ENCODE peak calls at places on chromosomes 6 and 20, in eight cellular contexts. F is fibroblast of mammary gland; U is COLO829; P is NCI-H2081; L is BE2C; A is activated CD4-positive, alpha-beta T cell treated with anti-CD3 and anti-CD28 coated beads for 48 hours; C is naive thymus-derived CD4-positive, alpha-beta T cell; D is glutamatergic neuron. V is an unnamed sample.

GRCh38 chr6:30152910-30153309 is 8.1 kb downstream of the TRIM10 start:
- DNase-seq in C (no peak), A (no peak), U (no peak), P (no peak), F (no peak), D (no peak), L (no peak), V (no peak)

GRCh38 chr20:46021361-46022359 is 7.4 kb upstream of the SLC12A5 start:
- DNase-seq in F (no peak), C (peak; percentile 30), L (peak; percentile 97), U (peak; percentile 53), D (peak; percentile 95), A (peak; percentile 76), P (peak; percentile 55), V (peak; percentile 94)

GRCh38 chr20:12395404-12396159 is 477.9 kb downstream of the BTBD3 start:
- DNase-seq in U (no peak), L (no peak), D (no peak), C (no peak), A (no peak), P (no peak), F (no peak), V (no peak)

GRCh38 chr20:62818592-62819493 is 2.0 kb downstream of the COL9A3 start:
- DNase-seq in D (peak; percentile 66), U (peak; percentile 97), A (no peak), P (no peak), L (peak; percentile 94), F (peak; percentile 52), C (no peak), V (no peak)

GRCh38 chr20:38935285-38935684 is 9.1 kb downstream of the FAM83D start:
- DNase-seq in P (no peak), C (no peak), L (no peak), D (no peak), U (no peak), F (peak; percentile 44), A (no peak), V (no peak)

GRCh38 chr20:31870703-31871601 is 518 bp downstream of the TTLL9 start:
- DNase-seq in C (no peak), U (no peak), A (no peak), F (no peak), D (peak; percentile 11), P (no peak), L (no peak), V (no peak)

GRCh38 chr20:32484221-32485125 is 100.7 kb downstream of the NOL4L start:
- DNase-seq in F (no peak), L (peak; percentile 88), U (no peak), A (peak; percentile 41), D (peak; percentile 85), P (peak; percentile 16), C (peak; percentile 48), V (peak; percentile 66)

GRCh38 chr20:48019940-48020339 is 234.7 kb upstream of the SULF2 start:
- DNase-seq in F (no peak), C (no peak), P (no peak), D (no peak), U (no peak), L (no peak), A (no peak), V (no peak)

GRCh38 chr20:36261389-36262105 is 25.3 kb downstream of the AAR2 start:
- DNase-seq in P (no peak), U (no peak), F (no peak), D (no peak), L (no peak), C (no peak), A (no peak), V (no peak)

GRCh38 chr6:130466052-130466743 is 100.4 kb downstream of the TMEM200A start:
- DNase-seq in P (no peak), F (peak; percentile 65), C (no peak), L (no peak), A (no peak), U (no peak), D (no peak), V (no peak)

GRCh38 chr6:126112171-126112632 is 125.9 kb downstream of the TRMT11 start:
- DNase-seq in C (no peak), A (no peak), P (no peak), F (peak; percentile 23), U (no peak), D (no peak), L (peak; percentile 28), V (no peak)

GRCh38 chr6:32047084-32047478 is 8.9 kb downstream of the CYP21A2 start:
- DNase-seq in L (no peak), F (peak; percentile 66), P (no peak), D (peak; percentile 28), A (no peak), C (no peak), U (no peak), V (no peak)

GRCh38 chr6:141809901-141810300 is 322.8 kb upstream of the GJE1 start:
- DNase-seq in A (no peak), F (peak; percentile 6), C (no peak), L (no peak), U (no peak), P (no peak), D (no peak), V (no peak)

GRCh38 chr6:56652994-56653393 is 10.3 kb upstream of the DST start:
- DNase-seq in U (peak; percentile 81), C (no peak), F (peak; percentile 84), P (no peak), L (no peak), D (no peak), A (no peak), V (no peak)

GRCh38 chr20:36642136-36642535 is 3.9 kb downstream of the SLA2 start:
- DNase-seq in L (no peak), F (no peak), A (no peak), P (no peak), C (no peak), D (no peak), U (no peak), V (no peak)

GRCh38 chr20:17646901-17647301 is 35.1 kb downstream of the RRBP1 start:
- DNase-seq in C (no peak), A (no peak), P (peak; percentile 28), F (no peak), U (no peak), L (no peak), D (peak; percentile 38), V (peak; percentile 84)

GRCh38 chr20:22371843-22372242 is 212.5 kb downstream of the FOXA2 start:
- DNase-seq in D (no peak), P (no peak), A (no peak), F (no peak), U (no peak), C (no peak), L (no peak), V (no peak)

GRCh38 chr6:160975111-160975510 is 16.5 kb upstream of the MAP3K4 start:
- DNase-seq in L (no peak), P (no peak), D (no peak), U (no peak), A (no peak), C (no peak), F (peak; percentile 43), V (no peak)

GRCh38 chr6:38169826-38170526 is 350.4 kb downstream of the ZFAND3 start:
- DNase-seq in A (no peak), P (peak; percentile 82), D (no peak), F (no peak), U (no peak), C (no peak), L (no peak), V (no peak)

GRCh38 chr6:73169111-73169510 is 56.2 kb downstream of the KHDC1L start:
- DNase-seq in A (no peak), L (no peak), U (no peak), F (peak; percentile 52), D (no peak), C (no peak), P (no peak), V (no peak)

GRCh38 chr6:75089921-75090320 is 115.9 kb downstream of the COL12A1 start:
- DNase-seq in F (no peak), U (no peak), A (no peak), D (no peak), L (no peak), C (no peak), P (no peak), V (no peak)

GRCh38 chr20:44909872-44910689 is at the start of gene PABPC1L:
- DNase-seq in C (peak; percentile 81), F (peak; percentile 52), L (peak; percentile 69), U (peak; percentile 48), D (peak; percentile 57), P (peak; percentile 51), A (peak; percentile 84), V (peak; percentile 82)

GRCh38 chr20:10935658-10936057 is 261.9 kb upstream of the JAG1 start:
- DNase-seq in U (no peak), L (no peak), D (no peak), P (no peak), A (no peak), C (no peak), F (no peak), V (no peak)

GRCh38 chr6:160667854-160668481 is 3.9 kb upstream of the LPA start:
- DNase-seq in F (no peak), P (peak; percentile 0), L (peak; percentile 16), U (peak; percentile 9), D (no peak), A (peak; percentile 57), C (no peak), V (peak; percentile 37)

V was measured in WERI-Rb-1.